ENCODE peak calls at places on chromosomes 11 and 22, in four cellular contexts. C is HepG2, E is K562, I is A549. U is an unnamed sample.

GRCh38 chr11:67504023-67504949 is 877 bp downstream of the PITPNM1 start:
- DNase-seq in C (no peak), E (peak), I (no peak), U (no peak)

GRCh38 chr22:25726241-25726640 is 15.7 kb upstream of the MYO18B start:
- DNase-seq in C (no peak), E (peak), I (no peak), U (no peak)

GRCh38 chr11:46888636-46889035 is 29.7 kb downstream of the LRP4 start:
- DNase-seq in C (no peak), E (no peak), I (no peak), U (no peak)

GRCh38 chr22:41285441-41285819 is 557 bp downstream of the RANGAP1 start:
- DNase-seq in C (peak), E (peak), I (peak), U (peak)

GRCh38 chr11:64000026-64000739 is 13.9 kb downstream of the OTUB1 start:
- DNase-seq in C (no peak), E (no peak), I (no peak), U (peak)

GRCh38 chr11:45145421-45146071 is 893 bp upstream of the PRDM11 start:
- DNase-seq in C (no peak), E (no peak), I (no peak), U (peak)

GRCh38 chr11:69449320-69450063 is 32.0 kb upstream of the LINC01488 start:
- DNase-seq in C (peak), E (peak), I (no peak), U (peak)

GRCh38 chr11:112844530-112844929 is 116.7 kb upstream of the NCAM1 start:
- DNase-seq in C (no peak), E (no peak), I (no peak), U (no peak)

GRCh38 chr22:21947040-21948014 is 5.3 kb downstream of the PPM1F start:
- DNase-seq in C (peak), E (peak), I (peak), U (peak)

GRCh38 chr11:18668131-18668530 is 30.4 kb upstream of the TMEM86A start:
- DNase-seq in C (no peak), E (no peak), I (no peak), U (no peak)

GRCh38 chr22:49923445-49923844 is 5.0 kb downstream of the CRELD2 start:
- DNase-seq in C (no peak), E (no peak), I (no peak), U (peak)

GRCh38 chr22:50012201-50013181 is at the start of gene IL17REL:
- DNase-seq in C (no peak), E (peak), I (no peak), U (peak)

GRCh38 chr22:23557036-23557435 is 23.1 kb downstream of the IGLL1 start:
- DNase-seq in C (no peak), E (no peak), I (no peak), U (no peak)

GRCh38 chr11:27830206-27830605 is 130.0 kb upstream of the BDNF start:
- DNase-seq in C (no peak), E (no peak), I (no peak), U (no peak)

GRCh38 chr11:48054994-48055291 is 74.6 kb downstream of the PTPRJ start:
- DNase-seq in C (no peak), E (no peak), I (no peak), U (no peak)

GRCh38 chr11:12802418-12803085 is 128.3 kb downstream of the TEAD1 start:
- DNase-seq in C (peak), E (peak), I (peak), U (peak)

GRCh38 chr22:20580611-20581502 is 73.4 kb downstream of the MED15 start:
- DNase-seq in C (no peak), E (no peak), I (no peak), U (no peak)

GRCh38 chr22:43789452-43789851 is 22.7 kb downstream of the EFCAB6 start:
- DNase-seq in C (no peak), E (no peak), I (peak), U (peak)

GRCh38 chr11:111426615-111427014 is 47.5 kb upstream of the POU2AF1 start:
- DNase-seq in C (no peak), E (no peak), I (no peak), U (no peak)

GRCh38 chr11:94539420-94539819 is 4.3 kb upstream of the FUT4 start:
- DNase-seq in C (no peak), E (no peak), I (no peak), U (no peak)

GRCh38 chr11:73983764-73984543 is 1.3 kb upstream of the UCP2 start:
- DNase-seq in C (no peak), E (no peak), I (no peak), U (no peak)

DNA sequence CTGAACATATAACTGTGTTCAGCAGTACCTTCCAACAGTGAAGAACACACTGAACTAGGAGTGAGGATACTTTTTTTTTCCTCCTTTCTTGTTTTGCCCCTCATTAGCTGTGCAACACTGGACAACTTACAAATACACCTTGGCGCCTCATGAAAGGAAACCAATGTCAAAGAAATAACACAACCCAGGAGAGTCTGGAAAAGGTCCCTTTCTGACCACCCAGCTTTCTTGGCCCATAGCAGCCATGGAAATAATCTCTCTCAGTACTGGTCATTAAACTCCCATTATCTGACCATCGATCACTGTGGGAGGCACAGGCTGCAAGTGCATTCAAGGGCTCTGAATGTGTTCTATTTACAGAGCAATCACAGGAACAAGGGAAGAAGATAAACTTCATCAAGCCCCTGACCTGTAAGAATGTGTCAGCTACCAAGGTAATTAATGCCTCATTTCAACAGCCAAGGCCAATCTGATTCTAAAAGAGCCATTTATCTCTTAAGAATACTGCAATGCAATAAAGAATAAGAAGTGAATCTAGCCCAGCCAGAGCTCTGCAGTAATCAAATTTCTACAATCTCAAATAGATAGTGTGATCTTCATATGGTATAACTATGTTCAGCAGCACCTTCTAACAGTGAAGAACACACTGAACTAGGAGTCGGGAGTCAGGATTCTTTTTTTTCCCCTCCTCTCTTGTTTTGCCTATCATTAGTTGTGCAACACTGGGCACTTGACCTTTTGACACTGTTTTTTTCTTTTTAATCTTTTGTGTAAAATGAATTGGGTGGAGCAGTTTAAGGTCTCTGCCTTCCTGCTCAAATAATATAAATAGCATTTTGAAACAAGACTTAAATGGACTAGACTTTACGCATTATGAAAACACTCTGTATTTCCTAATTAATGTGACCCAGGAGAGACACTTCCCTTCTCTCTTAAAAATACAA is 39.9 kb downstream of the CTSC start:
- DNase-seq in C (peak), E (no peak), I (no peak), U (no peak)
- TF ChIP-seq SMC3 in C (no peak), E (no peak), I (no peak), U (no peak)

DNA sequence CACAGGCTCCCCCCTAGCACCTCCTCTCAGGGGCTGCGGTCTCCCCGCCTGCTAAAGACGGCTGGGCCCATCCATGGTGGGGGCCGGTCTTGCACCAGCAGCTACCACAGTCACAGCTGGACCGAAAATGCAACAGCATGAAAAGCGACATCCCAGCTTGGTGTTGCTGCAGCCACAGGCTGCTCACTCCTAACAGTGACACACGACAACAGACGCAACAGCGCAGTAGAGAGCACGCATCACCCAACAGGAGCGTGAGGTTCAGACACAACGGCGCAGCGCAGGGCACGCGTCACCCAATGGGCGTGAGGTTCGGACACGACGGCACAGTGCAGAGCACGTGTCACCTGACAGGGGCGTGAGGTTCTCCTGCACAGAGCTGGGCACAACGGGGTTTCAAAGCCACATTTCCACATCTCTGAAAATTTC is 24.1 kb downstream of the TOLLIP start:
- DNase-seq in C (no peak), E (no peak), I (no peak), U (no peak)
- TF ChIP-seq MAZ in C (no peak), E (no peak), I (no peak), U (no peak)

GRCh38 chr11:75147191-75147874 is 3.6 kb upstream of the SLCO2B1 start:
- DNase-seq in C (no peak), E (no peak), I (no peak), U (no peak)
- TF ChIP-seq RFX5 in C (no peak), E (no peak), I (no peak), U (no peak)

GRCh38 chr11:57982763-57983162 is 40.9 kb upstream of the OR9Q1 start:
- DNase-seq in C (no peak), E (no peak), I (no peak), U (no peak)

GRCh38 chr11:57979532-57980079 is 44.1 kb upstream of the OR9Q1 start:
- DNase-seq in C (no peak), E (no peak), I (no peak), U (no peak)

GRCh38 chr11:57977709-57978108 is 46.0 kb upstream of the OR9Q1 start:
- DNase-seq in C (no peak), E (no peak), I (no peak), U (no peak)

GRCh38 chr11:57980201-57980600 is 43.5 kb upstream of the OR9Q1 start:
- DNase-seq in C (no peak), E (no peak), I (no peak), U (no peak)

DNA sequence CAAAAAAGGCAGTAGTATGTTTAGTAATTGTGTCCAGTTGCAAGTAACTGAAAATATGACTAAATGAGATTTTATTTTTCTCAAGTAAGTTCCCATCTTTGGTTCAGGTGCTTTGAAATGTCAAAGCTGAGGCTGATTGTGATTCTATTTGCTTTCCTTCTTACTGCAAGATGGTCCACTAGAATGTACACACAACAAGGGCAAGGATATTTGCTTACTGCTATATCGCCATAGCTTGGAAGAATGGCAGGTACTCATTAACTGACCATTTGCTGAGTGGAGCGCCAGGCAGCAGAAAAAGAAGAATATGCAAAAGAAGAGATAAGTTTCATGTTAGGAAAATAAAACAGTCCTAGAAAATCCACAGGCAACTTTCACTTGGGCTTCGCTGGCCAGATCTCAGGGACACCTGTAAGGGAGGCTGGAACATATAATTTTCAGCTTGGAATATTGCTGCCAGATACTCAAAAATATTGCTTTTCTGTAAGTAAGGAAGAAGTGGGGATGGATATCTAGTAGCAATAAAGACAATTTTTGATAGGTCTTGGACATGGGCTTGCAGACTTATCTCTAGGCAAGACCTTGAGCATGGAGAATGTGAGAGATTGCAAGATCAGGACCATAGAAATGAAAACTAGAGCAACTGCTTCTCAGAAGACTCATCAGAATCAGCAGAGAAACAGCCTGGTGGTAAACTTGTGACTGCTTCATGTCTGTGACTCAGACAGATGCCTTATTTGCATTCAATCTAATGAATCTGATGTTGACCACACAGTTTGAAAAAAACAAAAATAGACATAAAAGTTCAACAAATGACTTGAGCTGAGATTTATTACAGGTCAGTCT is 44.8 kb upstream of the OR9Q1 start:
- DNase-seq in C (peak), E (no peak), I (no peak), U (peak)
- TF ChIP-seq SMC3 in C (no peak), E (no peak), I (no peak), U (no peak)

GRCh38 chr11:8003187-8003586 is 16.1 kb downstream of the EIF3F start:
- DNase-seq in C (no peak), E (no peak), I (no peak), U (no peak)
- TF ChIP-seq MAZ in C (no peak), E (no peak), I (no peak), U (no peak)

GRCh38 chr11:61053198-61053597 is 49.1 kb upstream of the CD5 start:
- DNase-seq in C (no peak), E (no peak), I (no peak), U (no peak)

GRCh38 chr11:61054513-61054912 is 47.8 kb upstream of the CD5 start:
- DNase-seq in C (no peak), E (no peak), I (no peak), U (no peak)

GRCh38 chr11:61056566-61056965 is 45.7 kb upstream of the CD5 start:
- DNase-seq in C (no peak), E (no peak), I (no peak), U (no peak)

GRCh38 chr11:61055776-61056175 is 46.5 kb upstream of the CD5 start:
- DNase-seq in C (no peak), E (no peak), I (no peak), U (no peak)

GRCh38 chr11:61054927-61055562 is 47.2 kb upstream of the CD5 start:
- DNase-seq in C (no peak), E (no peak), I (no peak), U (no peak)
- TF ChIP-seq RFX5 in C (no peak), E (no peak), I (no peak), U (no peak)

DNA sequence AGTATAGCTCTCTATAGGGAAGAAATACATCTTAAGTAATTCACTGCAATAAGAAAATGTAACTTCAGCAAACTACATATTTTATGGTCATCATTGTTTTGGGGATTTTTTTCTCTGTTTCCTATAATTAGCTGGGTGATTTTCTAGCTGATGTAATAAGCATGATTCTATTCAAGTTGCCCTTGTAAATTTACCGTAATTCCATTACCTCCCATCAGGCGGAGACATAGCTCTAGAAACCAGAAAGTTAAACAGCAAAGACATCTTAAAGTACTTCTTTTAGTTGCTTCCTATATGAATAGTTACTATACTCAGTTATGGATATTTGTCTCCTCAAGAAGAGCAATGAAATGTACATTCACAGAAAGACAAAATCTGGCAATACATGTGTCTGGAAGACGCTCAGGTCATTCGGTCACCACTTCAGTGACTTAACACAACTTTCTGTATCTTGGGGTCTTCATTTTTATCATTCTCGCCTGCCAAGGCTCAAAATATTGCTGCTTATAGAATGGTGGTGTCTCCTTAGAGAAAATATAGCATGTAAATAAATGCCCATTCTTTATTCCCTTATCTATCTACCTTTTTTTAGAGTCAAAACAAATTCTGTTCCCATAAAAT is 239.9 kb upstream of the ZC3H12C start:
- DNase-seq in C (peak), E (peak), I (peak), U (peak)
- TF ChIP-seq SMC3 in C (peak), E (peak), I (peak), U (peak)

GRCh38 chr11:121023848-121024751 is at the start of gene TBCEL:
- DNase-seq in C (peak), E (peak), I (peak), U (peak)

DNA sequence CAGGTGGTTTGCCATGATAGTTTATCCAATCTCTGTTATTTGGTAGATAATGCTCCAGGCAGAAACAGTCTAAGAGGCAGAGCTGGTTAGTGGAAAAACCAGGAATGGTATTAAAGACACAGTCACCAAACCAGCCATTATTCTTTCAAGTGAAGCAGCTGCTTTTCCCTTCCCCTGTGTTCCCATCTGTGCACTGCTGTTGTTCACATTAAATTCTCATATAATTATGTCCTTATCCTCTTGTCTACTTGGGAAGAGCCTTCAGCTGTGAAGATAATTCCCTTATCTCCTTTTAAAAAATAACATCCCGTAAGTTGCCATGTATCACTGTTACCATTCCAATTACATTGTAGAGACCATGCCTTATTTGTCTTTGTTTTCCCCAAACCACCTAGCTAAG is 5.2 kb upstream of the TBCEL start:
- DNase-seq in C (no peak), E (no peak), I (no peak), U (no peak)
- TF ChIP-seq MAZ in C (no peak), E (no peak), I (no peak), U (no peak)